ENCODE peak calls at places on chromosomes 5 and 9, in seven cellular contexts. S is activated CD4-positive, alpha-beta T cell treated with anti-CD3 and anti-CD28 coated beads, Interleukin-2, amount 10 ng/mL, durations not matched to agents 7 days and 5 days; R is stimulated activated CD4-positive, alpha-beta T cell treated with anti-CD3 and anti-CD28 coated beads, Interleukin-1b, Interleukin-23, amount 100 ng/mL, for 24 hours; X is GM13976; N is colonic mucosa; Z is NCI-H774; K is activated T-helper 1 cell treated with anti-CD3 and anti-CD28 coated beads, Interleukin-2, amount 50 U/mL, for 16 hours. T is an unnamed sample.

GRCh38 chr9:4519604-4520003 is 29.3 kb downstream of the SLC1A1 start:
- DNase-seq in S (no peak), R (no peak), X (no peak), N (no peak), Z (no peak), K (no peak), T (no peak)

GRCh38 chr9:21831841-21832509 is 29.5 kb downstream of the MTAP start:
- DNase-seq in S (peak), R (no peak), X (peak), N (no peak), Z (no peak), K (no peak), T (no peak)

GRCh38 chr5:176609724-176610429 is at the start of gene GPRIN1:
- DNase-seq in S (peak), R (peak), X (peak), N (peak), Z (peak), K (no peak), T (peak)

GRCh38 chr5:180289433-180289832 is 2.5 kb downstream of the MAPK9 start:
- DNase-seq in S (no peak), R (no peak), X (no peak), N (peak), Z (peak), K (no peak), T (no peak)

GRCh38 chr5:135456238-135457099 is 4.3 kb upstream of the TIFAB start:
- DNase-seq in S (no peak), R (no peak), X (peak), N (no peak), Z (no peak), K (no peak), T (no peak)

GRCh38 chr9:76415731-76416130 is 21.5 kb upstream of the RFK start:
- DNase-seq in S (no peak), R (no peak), X (no peak), N (no peak), Z (peak), K (no peak), T (no peak)

GRCh38 chr9:133880851-133881634 is 111.1 kb downstream of the VAV2 start:
- DNase-seq in S (no peak), R (no peak), X (no peak), N (no peak), Z (no peak), K (no peak), T (no peak)

GRCh38 chr5:174093132-174093531 is 47.6 kb downstream of the NSG2 start:
- DNase-seq in S (no peak), R (no peak), X (no peak), N (no peak), Z (no peak), K (no peak), T (no peak)

GRCh38 chr9:114203410-114204140 is 48.2 kb downstream of the COL27A1 start:
- DNase-seq in S (no peak), R (no peak), X (no peak), N (no peak), Z (no peak), K (no peak), T (no peak)

GRCh38 chr9:88809836-88810235 is 181.4 kb upstream of the S1PR3 start:
- DNase-seq in S (no peak), R (no peak), X (no peak), N (no peak), Z (no peak), K (no peak), T (no peak)

GRCh38 chr9:34227445-34227844 is 48.6 kb downstream of the UBAP1 start:
- DNase-seq in S (no peak), R (no peak), X (no peak), N (no peak), Z (no peak), K (no peak), T (no peak)

GRCh38 chr5:170746081-170746951 is 37.2 kb upstream of the GABRP start:
- DNase-seq in S (no peak), R (no peak), X (peak), N (no peak), Z (no peak), K (no peak), T (no peak)

GRCh38 chr5:172690258-172691075 is 49.4 kb downstream of the NEURL1B start:
- DNase-seq in S (no peak), R (no peak), X (peak), N (no peak), Z (no peak), K (no peak), T (no peak)

GRCh38 chr5:110965773-110966581 is 105.5 kb upstream of the TSLP start:
- DNase-seq in S (no peak), R (no peak), X (no peak), N (no peak), Z (no peak), K (no peak), T (no peak)

GRCh38 chr5:96402500-96402899 is 30.5 kb downstream of the PCSK1 start:
- DNase-seq in S (no peak), R (no peak), X (no peak), N (no peak), Z (no peak), K (no peak), T (no peak)

T was measured in GOT3.